ENCODE peak calls at places on chromosomes 11 and 22, in seven cellular contexts. X is aorta, O is psoas muscle, S is PC-3, G is fibroblast of lung, K is heart right ventricle, Z is astrocyte. I is an unnamed sample. For H3K36me3, the result is how much of the 10 kb centered on the place peaks cover.

GRCh38 chr11:70230840-70231710 is 28.0 kb downstream of the FADD start:
- DNase-seq in K (no peak), S (no peak), X (no peak), Z (no peak), O (no peak), G (no peak), I (no peak)

GRCh38 chr11:10452211-10452767 is 2.8 kb upstream of the AMPD3 start:
- DNase-seq in K (no peak), S (no peak), Z (no peak), X (no peak), O (no peak), G (no peak), I (no peak)

GRCh38 chr11:42237701-42238235 is 778.3 kb upstream of the LRRC4C start:
- DNase-seq in S (peak), Z (peak), X (no peak), O (no peak), G (no peak), K (no peak), I (no peak)

GRCh38 chr22:35397095-35397904 is 2.6 kb upstream of the MCM5 start:
- DNase-seq in Z (no peak), O (no peak), G (peak), S (no peak), X (no peak), K (no peak), I (no peak)

GRCh38 chr22:28923826-28924732 is 40.7 kb downstream of the ZNRF3 start:
- DNase-seq in O (peak), K (peak), Z (peak), S (no peak), X (peak), G (no peak), I (no peak)

GRCh38 chr11:27228232-27228631 is 134.8 kb downstream of the CCDC34 start:
- DNase-seq in Z (no peak), K (no peak), O (no peak), X (no peak), S (no peak), G (no peak), I (no peak)

GRCh38 chr11:97140885-97141494 is 751.2 kb downstream of the JRKL start:
- DNase-seq in X (no peak), S (peak), Z (no peak), O (no peak), K (no peak), G (peak), I (no peak)

GRCh38 chr11:106644824-106645223 is 373.5 kb downstream of the GUCY1A2 start:
- DNase-seq in Z (peak), S (peak), O (no peak), X (no peak), K (no peak), G (peak), I (no peak)

GRCh38 chr11:114017723-114018122 is 41.8 kb upstream of the ZBTB16 start:
- DNase-seq in G (no peak), S (peak), K (no peak), Z (no peak), X (no peak), O (no peak), I (no peak)

GRCh38 chr22:47846206-47846605 is 1083.8 kb downstream of the TBC1D22A start:
- DNase-seq in G (no peak), X (no peak), Z (no peak), K (no peak), O (no peak), S (no peak), I (no peak)

GRCh38 chr11:121762820-121763219 is 310.1 kb upstream of the SORL1-AS1 start:
- DNase-seq in O (no peak), K (peak), Z (peak), G (peak), S (peak), X (peak), I (no peak)

GRCh38 chr11:95655544-95655943 is 134.0 kb downstream of the FAM76B start:
- DNase-seq in G (no peak), K (no peak), S (no peak), Z (no peak), O (no peak), X (no peak), I (no peak)

GRCh38 chr22:40345271-40345670 is 1.0 kb upstream of the ADSL start:
- DNase-seq in X (no peak), Z (peak), O (no peak), G (no peak), S (peak), K (no peak), I (no peak)

GRCh38 chr11:19311306-19312030 is 70.7 kb upstream of the E2F8 start:
- DNase-seq in K (peak), X (peak), G (peak), Z (peak), O (peak), S (peak), I (no peak)

GRCh38 chr11:41201156-41201555 is 258.3 kb downstream of the LRRC4C start:
- DNase-seq in O (no peak), K (no peak), G (peak), S (peak), Z (peak), X (no peak), I (no peak)

GRCh38 chr11:133928628-133929059 is 28.1 kb downstream of the IGSF9B start:
- DNase-seq in Z (no peak), O (no peak), X (no peak), G (no peak), K (no peak), S (peak), I (peak)

GRCh38 chr11:119338318-119338890 is 2.3 kb downstream of the C1QTNF5 start:
- DNase-seq in K (no peak), X (peak), G (no peak), O (peak), S (peak), Z (no peak), I (no peak)

GRCh38 chr11:125429174-125429707 is 66.8 kb downstream of the FEZ1 start:
- DNase-seq in K (peak), X (peak), O (peak), G (peak), S (peak), Z (peak), I (no peak)

GRCh38 chr11:16326679-16327297 is 29.6 kb downstream of the SOX6 start:
- DNase-seq in O (no peak), X (no peak), K (no peak), G (no peak), S (no peak), Z (peak), I (no peak)

GRCh38 chr11:2212411-2213251 is 41.0 kb upstream of the TH start:
- DNase-seq in G (no peak), X (peak), K (no peak), S (no peak), O (peak), Z (no peak), I (peak)

DNA sequence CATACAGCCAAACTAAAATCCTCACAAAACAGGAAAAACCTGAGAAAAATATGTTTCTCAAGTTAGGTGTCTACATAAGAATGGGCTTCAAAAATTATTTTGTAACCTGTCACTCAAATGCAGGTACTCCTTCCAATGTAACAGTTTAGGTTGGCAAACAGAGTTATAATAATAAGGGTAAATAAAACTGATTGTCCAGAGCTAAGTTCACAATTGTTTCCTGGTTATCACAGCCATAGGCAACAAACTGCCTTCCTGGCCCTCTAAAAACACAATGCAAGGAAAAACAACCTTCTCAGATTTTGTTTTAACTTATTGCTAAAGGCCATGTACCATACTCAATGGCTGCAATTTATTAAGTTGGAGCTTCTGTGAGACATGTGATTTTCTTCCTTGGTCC is 36.4 kb downstream of the SNX19 start:
- DNase-seq in G (no peak), S (no peak), K (no peak), X (no peak), O (no peak), Z (no peak), I (no peak)
- H3K36me3 ChIP-seq in G (under half), S (under half), K (half or more), X (under half), O (under half), Z (half or more), I (half or more)

GRCh38 chr11:92227233-92227593 is 2.6 kb downstream of the FAT3 start:
- DNase-seq in Z (no peak), O (no peak), G (no peak), K (no peak), S (no peak), X (peak), I (no peak)

GRCh38 chr11:92225563-92226308 is 1.1 kb downstream of the FAT3 start:
- DNase-seq in G (peak), S (no peak), O (no peak), X (peak), Z (peak), K (peak), I (peak)

GRCh38 chr11:92227954-92228935 is 3.6 kb downstream of the FAT3 start:
- DNase-seq in O (peak), X (no peak), Z (peak), S (no peak), G (peak), K (no peak), I (no peak)

GRCh38 chr11:92225206-92225562 is 566 bp downstream of the FAT3 start:
- DNase-seq in Z (no peak), O (no peak), G (no peak), X (peak), K (peak), S (no peak), I (peak)

DNA sequence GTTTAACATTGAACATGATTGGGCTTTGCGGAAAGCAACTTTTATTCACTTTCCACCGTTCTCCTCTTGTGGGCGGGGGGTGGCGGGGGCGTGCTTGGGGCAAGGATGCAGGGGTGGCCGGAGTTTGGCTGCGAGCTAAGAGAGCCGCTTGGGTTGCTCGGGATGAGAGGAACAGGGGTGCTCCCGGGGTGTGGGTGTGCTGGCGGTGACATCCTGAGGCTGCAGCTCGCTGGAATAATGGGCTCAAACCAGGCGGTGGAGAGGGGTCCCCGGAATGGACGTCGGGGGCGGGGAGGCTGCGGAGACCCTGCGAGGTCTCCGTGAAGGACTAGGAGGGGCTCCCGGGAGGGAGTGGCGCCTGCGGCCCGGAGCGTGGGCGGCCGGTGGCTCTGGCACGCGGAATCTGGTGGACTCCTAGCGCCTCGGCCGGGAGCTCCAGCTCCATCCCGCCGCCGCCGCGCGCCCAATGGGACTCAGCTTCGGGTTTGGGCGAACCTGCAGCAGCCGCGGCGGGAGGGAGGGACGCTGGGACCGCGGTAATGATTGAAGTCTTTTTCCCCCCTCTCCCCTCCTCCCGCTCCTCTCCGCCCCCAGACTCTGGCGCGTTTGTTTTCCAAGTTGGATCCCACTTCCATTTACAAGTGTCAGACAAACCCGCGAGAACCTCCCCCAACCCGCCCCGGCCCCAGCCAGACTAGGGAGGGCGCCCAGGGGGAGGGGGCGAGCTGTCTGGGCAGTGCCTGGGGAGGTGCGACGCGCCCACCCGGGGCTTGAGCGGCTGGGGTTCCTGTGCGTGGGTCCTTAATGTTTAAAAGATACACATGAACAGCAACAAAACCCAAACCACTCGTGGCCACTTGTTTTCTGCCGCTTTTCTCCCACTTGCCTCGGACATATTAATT is 2.0 kb downstream of the FAT3 start:
- DNase-seq in X (peak), K (peak), G (peak), Z (peak), O (no peak), S (no peak), I (no peak)
- H3K4me3 ChIP-seq in X (peak), K (peak), G (peak), Z (peak), O (peak), S (no peak), I (peak)

GRCh38 chr11:34149274-34149673 is 43.8 kb downstream of the NAT10 start:
- DNase-seq in O (no peak), S (no peak), Z (no peak), X (peak), K (no peak), G (no peak), I (no peak)

GRCh38 chr11:34151916-34152845 is 46.8 kb downstream of the NAT10 start:
- DNase-seq in S (no peak), Z (no peak), O (no peak), G (no peak), X (no peak), K (no peak), I (no peak)

GRCh38 chr11:34150494-34151151 is 45.2 kb downstream of the NAT10 start:
- DNase-seq in G (no peak), Z (peak), O (no peak), K (no peak), X (no peak), S (no peak), I (no peak)

GRCh38 chr11:34149786-34150185 is 44.4 kb downstream of the NAT10 start:
- DNase-seq in O (no peak), K (no peak), X (no peak), G (peak), Z (no peak), S (peak), I (no peak)

GRCh38 chr11:34151166-34151565 is 45.7 kb downstream of the NAT10 start:
- DNase-seq in G (no peak), X (no peak), K (no peak), S (no peak), O (no peak), Z (no peak), I (no peak)
- H3K36me3 ChIP-seq in G (under half), X (under half), K (half or more), S (under half), O (under half), Z (under half), I (under half)

GRCh38 chr22:19753090-19753842 is 7.3 kb upstream of the TBX1 start:
- DNase-seq in S (no peak), O (no peak), Z (no peak), K (no peak), G (no peak), X (no peak), I (no peak)

GRCh38 chr22:19753996-19754700 is 6.4 kb upstream of the TBX1 start:
- DNase-seq in K (no peak), G (no peak), O (no peak), S (no peak), X (no peak), Z (no peak), I (no peak)

GRCh38 chr22:19755722-19756287 is 4.8 kb upstream of the TBX1 start:
- DNase-seq in Z (no peak), G (no peak), O (no peak), X (no peak), S (no peak), K (no peak), I (no peak)

GRCh38 chr22:19755145-19755710 is 5.3 kb upstream of the TBX1 start:
- DNase-seq in O (no peak), Z (no peak), X (no peak), K (no peak), S (no peak), G (no peak), I (no peak)

DNA sequence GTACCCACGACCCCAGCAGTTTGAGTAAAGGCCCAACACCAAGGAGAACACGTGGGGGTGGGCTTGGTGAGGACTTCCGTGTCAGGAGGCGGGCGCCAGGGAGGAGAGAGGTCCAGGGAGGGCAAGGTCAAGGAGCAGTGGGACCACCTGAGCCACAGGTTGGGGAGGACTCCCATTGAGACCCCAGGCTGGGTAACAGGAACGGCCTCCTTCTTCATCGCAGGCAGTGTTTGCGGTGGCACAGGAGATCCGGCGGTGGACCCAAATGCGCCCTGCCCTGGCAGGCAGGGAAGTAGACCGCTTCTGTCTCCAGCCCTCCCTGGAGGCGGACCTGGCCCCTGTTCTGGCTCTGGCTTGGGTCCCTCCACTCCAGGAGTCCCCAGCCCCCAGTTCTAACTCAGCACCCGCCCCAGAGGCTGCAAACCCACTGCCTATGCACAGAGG is 5.9 kb upstream of the TBX1 start:
- DNase-seq in K (no peak), S (no peak), X (no peak), Z (no peak), O (no peak), G (no peak), I (no peak)
- H3K4me3 ChIP-seq in K (no peak), S (no peak), X (no peak), Z (no peak), O (no peak), G (no peak), I (no peak)

GRCh38 chr22:20009582-20010306 is 6.9 kb downstream of the ARVCF start:
- DNase-seq in X (peak), S (no peak), K (no peak), Z (no peak), G (no peak), O (no peak), I (no peak)

GRCh38 chr22:20011123-20011992 is 5.3 kb downstream of the ARVCF start:
- DNase-seq in S (no peak), X (no peak), Z (no peak), O (no peak), K (no peak), G (no peak), I (no peak)

GRCh38 chr22:20009018-20009482 is 7.6 kb downstream of the ARVCF start:
- DNase-seq in K (no peak), X (peak), Z (no peak), G (no peak), S (no peak), O (no peak), I (no peak)

GRCh38 chr22:20011993-20012740 is 4.5 kb downstream of the ARVCF start:
- DNase-seq in G (no peak), O (no peak), K (no peak), Z (no peak), S (no peak), X (no peak), I (no peak)

DNA sequence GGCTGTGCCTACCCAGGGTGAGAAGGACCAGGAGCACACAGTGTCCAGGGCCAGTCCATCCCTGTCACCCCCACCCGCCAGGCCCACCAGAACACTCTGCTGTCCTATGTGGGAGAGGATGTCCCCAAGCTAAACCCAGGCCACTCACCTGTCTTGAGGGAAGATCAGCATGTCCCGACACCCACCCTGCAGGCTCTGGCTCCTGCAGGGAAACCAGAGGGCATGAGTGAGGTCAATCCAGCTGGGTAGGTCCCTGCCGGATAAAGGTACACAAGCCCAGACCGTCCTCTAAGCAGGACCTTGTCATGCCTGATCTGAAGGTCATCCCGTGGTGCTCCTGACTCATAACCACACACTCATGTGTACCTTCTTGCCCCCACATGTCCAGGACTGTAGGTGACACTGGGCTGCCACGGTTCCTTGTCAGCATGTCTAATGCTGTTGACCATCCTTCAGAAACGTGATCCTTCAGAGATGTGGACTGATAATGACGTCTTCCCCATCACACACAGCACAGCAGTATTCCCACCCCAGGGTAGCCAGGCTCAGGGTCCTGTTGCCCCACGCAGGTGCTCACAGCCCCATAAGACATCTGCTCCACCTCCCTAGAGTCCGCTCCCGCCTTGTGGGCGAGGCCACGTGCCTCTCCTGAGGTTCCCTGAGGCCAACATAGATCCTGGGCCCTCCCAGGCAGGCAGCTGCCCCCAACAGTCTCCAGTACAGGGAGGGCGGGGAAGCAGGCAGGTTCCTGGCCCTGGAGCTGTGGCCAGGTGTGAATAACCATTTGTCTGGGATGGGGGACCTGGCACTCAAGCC is 6.1 kb downstream of the ARVCF start:
- DNase-seq in G (no peak), X (peak), S (no peak), Z (no peak), K (no peak), O (no peak), I (no peak)
- H3K36me3 ChIP-seq in G (under half), X (under half), S (under half), Z (under half), K (under half), O (under half), I (under half)

DNA sequence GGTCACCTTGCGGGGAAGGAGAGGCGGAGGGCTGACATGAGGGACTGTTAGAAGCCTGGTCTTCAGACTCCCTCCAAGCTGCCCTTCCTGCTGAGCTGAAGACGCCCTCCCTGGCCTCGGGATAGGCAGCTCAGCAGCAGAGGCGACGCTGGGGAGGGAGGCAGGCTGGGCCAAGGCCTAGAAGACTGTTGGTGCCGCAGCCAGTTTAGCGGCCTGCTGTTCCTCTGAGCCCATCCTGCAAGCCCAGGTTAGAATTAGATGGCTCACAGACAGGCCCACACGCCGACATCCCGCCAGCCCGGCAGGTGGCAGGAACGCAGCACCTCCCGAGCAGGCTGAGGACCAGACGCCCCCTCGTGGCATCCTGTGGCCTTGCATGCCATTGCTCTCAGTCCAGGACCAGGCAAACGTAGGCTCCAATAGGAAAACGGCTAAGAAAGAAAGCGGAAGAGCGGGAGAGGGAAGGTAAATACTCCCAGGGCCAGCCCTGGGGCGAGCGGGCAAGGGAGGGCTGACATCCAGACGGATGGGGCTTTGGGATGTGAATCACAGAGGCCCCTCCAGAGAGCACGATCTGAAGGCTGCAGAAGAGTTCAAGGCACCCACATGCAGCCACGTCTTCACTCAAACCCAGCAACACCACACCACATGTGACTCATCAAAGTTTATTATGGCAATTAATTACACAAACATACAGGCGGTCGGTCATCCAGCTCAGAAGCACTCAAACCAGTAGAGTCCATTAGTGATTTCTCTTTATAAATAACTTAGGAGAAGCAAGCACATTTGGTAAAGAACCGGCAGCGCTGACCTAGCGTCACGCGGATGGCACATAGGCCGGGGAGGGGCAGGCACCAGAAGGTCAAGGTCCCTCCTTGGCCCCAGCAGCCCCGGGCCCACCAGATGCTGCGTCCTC is 27.6 kb downstream of the CD5 start:
- DNase-seq in S (peak), G (peak), Z (peak), K (peak), X (peak), O (peak), I (peak)
- H3K4me3 ChIP-seq in S (peak), G (peak), Z (no peak), K (no peak), X (no peak), O (no peak), I (no peak)

I was measured in RWPE2.